ENCODE peak calls at places on chromosomes 4 and X, in nine cellular contexts. One of them, this sample, is unnamed.
A peak's percentile ranks its signal among the peaks of the same experiment; 100 is the strongest.

GRCh38 chr4:22593933-22594332 is 78.1 kb upstream of the ADGRA3 start:
- DNase-seq in fibroblast of villous mesenchyme: no peak
- DNase-seq in nephron progenitor cell: no peak
- DNase-seq in HL-60: no peak
- DNase-seq in AG04449: no peak
- DNase-seq in ascending aorta: no peak
- DNase-seq in hepatocyte: no peak
- DNase-seq in omental fat pad: no peak
- DNase-seq in AG09309: no peak
- DNase-seq in this sample: no peak

GRCh38 chr4:57320217-57320616 is 210.0 kb upstream of the IGFBP7 start:
- DNase-seq in nephron progenitor cell: no peak
- DNase-seq in hepatocyte: no peak
- DNase-seq in AG04449: no peak
- DNase-seq in omental fat pad: no peak
- DNase-seq in fibroblast of villous mesenchyme: no peak
- DNase-seq in AG09309: peak; percentile 16
- DNase-seq in HL-60: no peak
- DNase-seq in ascending aorta: no peak
- DNase-seq in this sample: no peak

GRCh38 chrX:132489256-132490085 is 633 bp upstream of the MBNL3 start:
- DNase-seq in AG04449: no peak
- DNase-seq in ascending aorta: peak; percentile 69
- DNase-seq in omental fat pad: no peak
- DNase-seq in HL-60: peak; percentile 40
- DNase-seq in nephron progenitor cell: peak; percentile 69
- DNase-seq in hepatocyte: peak; percentile 72
- DNase-seq in AG09309: no peak
- DNase-seq in fibroblast of villous mesenchyme: peak; percentile 60
- DNase-seq in this sample: peak; percentile 27

GRCh38 chrX:63530654-63531053 is 179.5 kb upstream of the SPIN4 start:
- DNase-seq in ascending aorta: no peak
- DNase-seq in AG09309: no peak
- DNase-seq in omental fat pad: no peak
- DNase-seq in nephron progenitor cell: no peak
- DNase-seq in fibroblast of villous mesenchyme: no peak
- DNase-seq in AG04449: no peak
- DNase-seq in HL-60: no peak
- DNase-seq in hepatocyte: no peak
- DNase-seq in this sample: no peak

GRCh38 chr4:113869743-113870375 is 108.3 kb upstream of the CAMK2D start:
- DNase-seq in ascending aorta: peak; percentile 74
- DNase-seq in HL-60: no peak
- DNase-seq in AG04449: no peak
- DNase-seq in nephron progenitor cell: no peak
- DNase-seq in omental fat pad: no peak
- DNase-seq in fibroblast of villous mesenchyme: no peak
- DNase-seq in AG09309: no peak
- DNase-seq in hepatocyte: peak; percentile 17
- DNase-seq in this sample: no peak

GRCh38 chrX:49043220-49043986 is at the start of gene TFE3:
- DNase-seq in hepatocyte: peak; percentile 98
- DNase-seq in ascending aorta: peak; percentile 99
- DNase-seq in HL-60: peak; percentile 92
- DNase-seq in omental fat pad: peak; percentile 90
- DNase-seq in AG09309: peak; percentile 97
- DNase-seq in nephron progenitor cell: peak; percentile 95
- DNase-seq in AG04449: peak; percentile 89
- DNase-seq in fibroblast of villous mesenchyme: peak; percentile 99
- DNase-seq in this sample: peak; percentile 92

GRCh38 chrX:52852110-52852872 is 15.6 kb downstream of the XAGE3 start:
- DNase-seq in nephron progenitor cell: no peak
- DNase-seq in AG04449: no peak
- DNase-seq in hepatocyte: no peak
- DNase-seq in omental fat pad: no peak
- DNase-seq in HL-60: no peak
- DNase-seq in fibroblast of villous mesenchyme: no peak
- DNase-seq in AG09309: no peak
- DNase-seq in ascending aorta: no peak
- DNase-seq in this sample: no peak

GRCh38 chr4:5635826-5636196 is 72.5 kb downstream of the EVC2 start:
- DNase-seq in omental fat pad: no peak
- DNase-seq in hepatocyte: no peak
- DNase-seq in AG09309: peak; percentile 34
- DNase-seq in ascending aorta: no peak
- DNase-seq in HL-60: no peak
- DNase-seq in nephron progenitor cell: no peak
- DNase-seq in AG04449: peak; percentile 41
- DNase-seq in fibroblast of villous mesenchyme: peak; percentile 11
- DNase-seq in this sample: no peak

GRCh38 chr4:79652232-79652631 is 244.2 kb upstream of the GK2 start:
- DNase-seq in nephron progenitor cell: no peak
- DNase-seq in HL-60: no peak
- DNase-seq in AG04449: peak; percentile 10
- DNase-seq in ascending aorta: no peak
- DNase-seq in omental fat pad: no peak
- DNase-seq in fibroblast of villous mesenchyme: peak; percentile 94
- DNase-seq in hepatocyte: peak; percentile 46
- DNase-seq in AG09309: peak; percentile 28
- DNase-seq in this sample: no peak

GRCh38 chrX:41655101-41655500 is 33.7 kb upstream of the GPR34 start:
- DNase-seq in ascending aorta: no peak
- DNase-seq in HL-60: no peak
- DNase-seq in fibroblast of villous mesenchyme: no peak
- DNase-seq in AG09309: no peak
- DNase-seq in hepatocyte: no peak
- DNase-seq in nephron progenitor cell: no peak
- DNase-seq in omental fat pad: no peak
- DNase-seq in AG04449: no peak
- DNase-seq in this sample: no peak

GRCh38 chr4:163063891-163064290 is 102.8 kb downstream of the NAF1 start:
- DNase-seq in AG04449: no peak
- DNase-seq in AG09309: no peak
- DNase-seq in HL-60: no peak
- DNase-seq in hepatocyte: no peak
- DNase-seq in ascending aorta: no peak
- DNase-seq in omental fat pad: no peak
- DNase-seq in fibroblast of villous mesenchyme: peak; percentile 49
- DNase-seq in nephron progenitor cell: no peak
- DNase-seq in this sample: no peak

GRCh38 chr4:72843466-72843865 is 226.1 kb downstream of the COX18 start:
- DNase-seq in AG09309: peak; percentile 46
- DNase-seq in AG04449: no peak
- DNase-seq in nephron progenitor cell: no peak
- DNase-seq in fibroblast of villous mesenchyme: no peak
- DNase-seq in ascending aorta: no peak
- DNase-seq in hepatocyte: no peak
- DNase-seq in HL-60: no peak
- DNase-seq in omental fat pad: no peak
- DNase-seq in this sample: no peak

GRCh38 chr4:157220026-157220881 is at the start of gene GRIA2:
- DNase-seq in nephron progenitor cell: peak; percentile 94
- DNase-seq in hepatocyte: peak; percentile 89
- DNase-seq in ascending aorta: peak; percentile 83
- DNase-seq in HL-60: no peak
- DNase-seq in omental fat pad: no peak
- DNase-seq in AG04449: no peak
- DNase-seq in AG09309: peak; percentile 4
- DNase-seq in fibroblast of villous mesenchyme: peak; percentile 49
- DNase-seq in this sample: peak; percentile 58

GRCh38 chr4:189001971-189002450 is 862.8 kb downstream of the TRIML1 start:
- DNase-seq in fibroblast of villous mesenchyme: no peak
- DNase-seq in HL-60: no peak
- DNase-seq in nephron progenitor cell: no peak
- DNase-seq in hepatocyte: no peak
- DNase-seq in AG09309: no peak
- DNase-seq in omental fat pad: no peak
- DNase-seq in AG04449: no peak
- DNase-seq in ascending aorta: no peak
- DNase-seq in this sample: no peak

GRCh38 chrX:23784487-23785301 is 1.7 kb downstream of the SAT1 start:
- DNase-seq in fibroblast of villous mesenchyme: peak; percentile 86
- DNase-seq in ascending aorta: no peak
- DNase-seq in AG04449: no peak
- DNase-seq in AG09309: peak; percentile 76
- DNase-seq in HL-60: peak; percentile 79
- DNase-seq in hepatocyte: peak; percentile 33
- DNase-seq in nephron progenitor cell: no peak
- DNase-seq in omental fat pad: no peak
- DNase-seq in this sample: no peak

GRCh38 chr4:104064650-104065577 is 345.1 kb upstream of the TACR3 start:
- DNase-seq in nephron progenitor cell: peak; percentile 64
- DNase-seq in fibroblast of villous mesenchyme: peak; percentile 18
- DNase-seq in omental fat pad: no peak
- DNase-seq in hepatocyte: peak; percentile 81
- DNase-seq in AG04449: no peak
- DNase-seq in AG09309: no peak
- DNase-seq in HL-60: no peak
- DNase-seq in ascending aorta: no peak
- DNase-seq in this sample: peak; percentile 70
- TF ChIP-seq CTCF in nephron progenitor cell: peak; percentile 76
- TF ChIP-seq CTCF in fibroblast of villous mesenchyme: peak; percentile 29
- TF ChIP-seq CTCF in omental fat pad: no peak
- TF ChIP-seq CTCF in hepatocyte: peak; percentile 83
- TF ChIP-seq CTCF in AG04449: no peak
- TF ChIP-seq CTCF in AG09309: no peak
- TF ChIP-seq CTCF in HL-60: peak; percentile 21
- TF ChIP-seq CTCF in ascending aorta: peak; percentile 40
- TF ChIP-seq CTCF in this sample: peak; percentile 85

GRCh38 chr4:44674471-44674870 is 3.7 kb upstream of the GUF1 start:
- DNase-seq in AG09309: no peak
- DNase-seq in AG04449: no peak
- DNase-seq in hepatocyte: no peak
- DNase-seq in nephron progenitor cell: no peak
- DNase-seq in HL-60: peak; percentile 11
- DNase-seq in omental fat pad: no peak
- DNase-seq in ascending aorta: no peak
- DNase-seq in fibroblast of villous mesenchyme: no peak
- DNase-seq in this sample: no peak
- TF ChIP-seq CTCF in AG09309: no peak
- TF ChIP-seq CTCF in AG04449: no peak
- TF ChIP-seq CTCF in hepatocyte: no peak
- TF ChIP-seq CTCF in nephron progenitor cell: no peak
- TF ChIP-seq CTCF in HL-60: no peak
- TF ChIP-seq CTCF in omental fat pad: no peak
- TF ChIP-seq CTCF in ascending aorta: no peak
- TF ChIP-seq CTCF in fibroblast of villous mesenchyme: peak; percentile 4
- TF ChIP-seq CTCF in this sample: no peak

GRCh38 chr4:44210750-44211149 is 237.9 kb downstream of the KCTD8 start:
- DNase-seq in HL-60: no peak
- DNase-seq in ascending aorta: no peak
- DNase-seq in AG09309: no peak
- DNase-seq in AG04449: no peak
- DNase-seq in nephron progenitor cell: no peak
- DNase-seq in fibroblast of villous mesenchyme: no peak
- DNase-seq in omental fat pad: no peak
- DNase-seq in hepatocyte: no peak
- DNase-seq in this sample: no peak
- TF ChIP-seq CTCF in HL-60: no peak
- TF ChIP-seq CTCF in ascending aorta: no peak
- TF ChIP-seq CTCF in AG09309: no peak
- TF ChIP-seq CTCF in AG04449: no peak
- TF ChIP-seq CTCF in nephron progenitor cell: no peak
- TF ChIP-seq CTCF in fibroblast of villous mesenchyme: no peak
- TF ChIP-seq CTCF in omental fat pad: no peak
- TF ChIP-seq CTCF in hepatocyte: no peak
- TF ChIP-seq CTCF in this sample: no peak

GRCh38 chr4:48640699-48641098 is 139.4 kb downstream of the FRYL start:
- DNase-seq in hepatocyte: no peak
- DNase-seq in HL-60: no peak
- DNase-seq in AG04449: no peak
- DNase-seq in ascending aorta: no peak
- DNase-seq in AG09309: no peak
- DNase-seq in fibroblast of villous mesenchyme: no peak
- DNase-seq in nephron progenitor cell: no peak
- DNase-seq in omental fat pad: no peak
- DNase-seq in this sample: no peak
- TF ChIP-seq CTCF in hepatocyte: no peak
- TF ChIP-seq CTCF in HL-60: no peak
- TF ChIP-seq CTCF in AG04449: no peak
- TF ChIP-seq CTCF in ascending aorta: no peak
- TF ChIP-seq CTCF in AG09309: no peak
- TF ChIP-seq CTCF in fibroblast of villous mesenchyme: no peak
- TF ChIP-seq CTCF in nephron progenitor cell: no peak
- TF ChIP-seq CTCF in omental fat pad: no peak
- TF ChIP-seq CTCF in this sample: no peak

DNA sequence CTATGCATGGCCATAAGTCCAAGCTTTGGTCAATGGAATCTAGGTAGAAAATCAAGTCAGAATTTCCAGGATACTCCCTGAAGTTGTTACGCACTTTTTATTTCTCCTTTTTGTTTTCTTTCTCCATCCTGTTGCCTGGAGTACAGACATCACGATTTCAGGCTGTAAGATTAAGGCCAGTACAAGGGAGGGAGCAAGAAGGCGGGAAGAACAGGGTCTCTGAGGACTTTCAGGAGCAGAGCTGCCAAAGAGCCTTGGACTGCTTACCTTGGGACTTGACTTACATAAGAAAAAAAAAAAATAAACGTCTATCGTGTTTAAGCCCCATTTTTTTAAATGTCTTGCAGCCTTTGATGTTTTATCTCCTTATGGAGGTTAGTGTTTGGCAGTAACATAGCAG is 107.1 kb downstream of the CLNK start:
- DNase-seq in nephron progenitor cell: no peak
- DNase-seq in HL-60: no peak
- DNase-seq in AG09309: no peak
- DNase-seq in AG04449: no peak
- DNase-seq in omental fat pad: no peak
- DNase-seq in hepatocyte: no peak
- DNase-seq in ascending aorta: no peak
- DNase-seq in fibroblast of villous mesenchyme: no peak
- DNase-seq in this sample: no peak
- TF ChIP-seq CTCF in nephron progenitor cell: no peak
- TF ChIP-seq CTCF in HL-60: no peak
- TF ChIP-seq CTCF in AG09309: no peak
- TF ChIP-seq CTCF in AG04449: no peak
- TF ChIP-seq CTCF in omental fat pad: no peak
- TF ChIP-seq CTCF in hepatocyte: no peak
- TF ChIP-seq CTCF in ascending aorta: no peak
- TF ChIP-seq CTCF in fibroblast of villous mesenchyme: no peak
- TF ChIP-seq CTCF in this sample: no peak

DNA sequence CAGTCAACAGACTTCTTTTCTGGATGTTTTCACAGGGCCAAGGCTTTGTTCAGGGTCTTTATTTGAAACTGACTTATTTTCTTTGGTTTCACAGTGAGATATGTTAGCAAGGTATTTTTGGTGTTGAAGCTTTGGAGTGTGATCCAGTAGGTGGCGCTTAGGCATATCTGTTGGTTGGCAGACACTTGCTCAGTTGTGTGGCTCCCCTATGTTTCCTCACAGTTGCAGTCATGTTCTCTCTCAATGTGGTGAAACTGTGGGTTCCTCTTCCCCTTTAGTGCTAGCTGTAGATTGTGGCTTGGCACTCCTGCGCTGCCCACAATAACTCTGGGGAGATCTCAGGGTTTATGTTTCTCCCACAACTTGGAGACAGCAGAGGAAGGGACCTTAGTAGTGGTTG is 460.8 kb downstream of the SLITRK2 start:
- DNase-seq in nephron progenitor cell: no peak
- DNase-seq in omental fat pad: no peak
- DNase-seq in HL-60: peak; percentile 21
- DNase-seq in fibroblast of villous mesenchyme: no peak
- DNase-seq in ascending aorta: no peak
- DNase-seq in AG09309: no peak
- DNase-seq in AG04449: no peak
- DNase-seq in hepatocyte: peak; percentile 28
- DNase-seq in this sample: no peak
- TF ChIP-seq CTCF in nephron progenitor cell: peak; percentile 24
- TF ChIP-seq CTCF in omental fat pad: no peak
- TF ChIP-seq CTCF in HL-60: no peak
- TF ChIP-seq CTCF in fibroblast of villous mesenchyme: no peak
- TF ChIP-seq CTCF in ascending aorta: no peak
- TF ChIP-seq CTCF in AG09309: no peak
- TF ChIP-seq CTCF in AG04449: no peak
- TF ChIP-seq CTCF in hepatocyte: peak; percentile 42
- TF ChIP-seq CTCF in this sample: peak; percentile 25

GRCh38 chr4:180615746-180616145 is 1627.5 kb upstream of the TENM3 start:
- DNase-seq in HL-60: no peak
- DNase-seq in AG04449: no peak
- DNase-seq in hepatocyte: no peak
- DNase-seq in nephron progenitor cell: no peak
- DNase-seq in omental fat pad: no peak
- DNase-seq in AG09309: no peak
- DNase-seq in fibroblast of villous mesenchyme: no peak
- DNase-seq in ascending aorta: no peak
- DNase-seq in this sample: no peak
- TF ChIP-seq CTCF in HL-60: no peak
- TF ChIP-seq CTCF in AG04449: no peak
- TF ChIP-seq CTCF in hepatocyte: peak; percentile 8
- TF ChIP-seq CTCF in nephron progenitor cell: peak; percentile 25
- TF ChIP-seq CTCF in omental fat pad: no peak
- TF ChIP-seq CTCF in AG09309: no peak
- TF ChIP-seq CTCF in fibroblast of villous mesenchyme: no peak
- TF ChIP-seq CTCF in ascending aorta: no peak
- TF ChIP-seq CTCF in this sample: peak; percentile 15